ENCODE peak calls at places on chromosomes 12 and 14, in four cellular contexts. One of them, this sample, is unnamed.

GRCh38 chr14:31858868-31859267 is 218.2 kb upstream of the ARHGAP5 start:
- DNase-seq in progenitor cell of endocrine pancreas: no peak
- DNase-seq in psoas muscle: no peak
- DNase-seq in GM10248: no peak
- DNase-seq in this sample: no peak

GRCh38 chr14:77141592-77142288 is at the start of gene ZDHHC22:
- DNase-seq in progenitor cell of endocrine pancreas: no peak
- DNase-seq in psoas muscle: no peak
- DNase-seq in GM10248: no peak
- DNase-seq in this sample: no peak

GRCh38 chr12:50825372-50825838 is 17.3 kb upstream of the TMPRSS12 start:
- DNase-seq in progenitor cell of endocrine pancreas: no peak
- DNase-seq in psoas muscle: no peak
- DNase-seq in GM10248: peak; percentile 49
- DNase-seq in this sample: peak; percentile 64

GRCh38 chr14:104956290-104956890 is 21.8 kb downstream of the AHNAK2 start:
- DNase-seq in progenitor cell of endocrine pancreas: no peak
- DNase-seq in psoas muscle: no peak
- DNase-seq in GM10248: no peak
- DNase-seq in this sample: no peak

GRCh38 chr12:46788247-46788887 is 37.4 kb downstream of the SLC38A4 start:
- DNase-seq in progenitor cell of endocrine pancreas: no peak
- DNase-seq in psoas muscle: no peak
- DNase-seq in GM10248: no peak
- DNase-seq in this sample: peak; percentile 12

GRCh38 chr12:88793091-88793490 is 212.8 kb upstream of the KITLG start:
- DNase-seq in progenitor cell of endocrine pancreas: no peak
- DNase-seq in psoas muscle: no peak
- DNase-seq in GM10248: no peak
- DNase-seq in this sample: peak; percentile 39

GRCh38 chr14:95465936-95466335 is 50.5 kb downstream of the SYNE3 start:
- DNase-seq in progenitor cell of endocrine pancreas: no peak
- DNase-seq in psoas muscle: no peak
- DNase-seq in GM10248: no peak
- DNase-seq in this sample: no peak

GRCh38 chr12:64269161-64269560 is 47.1 kb upstream of the KICS2 start:
- DNase-seq in progenitor cell of endocrine pancreas: no peak
- DNase-seq in psoas muscle: no peak
- DNase-seq in GM10248: no peak
- DNase-seq in this sample: no peak

GRCh38 chr14:23227566-23227965 is 10.2 kb upstream of the RNF212B start:
- DNase-seq in progenitor cell of endocrine pancreas: no peak
- DNase-seq in psoas muscle: no peak
- DNase-seq in GM10248: no peak
- DNase-seq in this sample: no peak

GRCh38 chr14:77988966-77989365 is 181.2 kb upstream of the NRXN3 start:
- DNase-seq in progenitor cell of endocrine pancreas: no peak
- DNase-seq in psoas muscle: peak; percentile 58
- DNase-seq in GM10248: no peak
- DNase-seq in this sample: peak; percentile 72

GRCh38 chr12:10607885-10608458 is 5.4 kb downstream of the MAGOHB start:
- DNase-seq in progenitor cell of endocrine pancreas: no peak
- DNase-seq in psoas muscle: no peak
- DNase-seq in GM10248: no peak
- DNase-seq in this sample: peak; percentile 13

GRCh38 chr12:1502441-1502785 is 92.0 kb downstream of the FBXL14 start:
- DNase-seq in progenitor cell of endocrine pancreas: no peak
- DNase-seq in psoas muscle: no peak
- DNase-seq in GM10248: no peak
- DNase-seq in this sample: no peak

GRCh38 chr12:7994731-7995205 is 37.7 kb upstream of the FOXJ2 start:
- DNase-seq in progenitor cell of endocrine pancreas: no peak
- DNase-seq in psoas muscle: no peak
- DNase-seq in GM10248: no peak
- DNase-seq in this sample: peak; percentile 96

GRCh38 chr12:6824962-6825381 is 3.2 kb upstream of the P3H3 start:
- DNase-seq in progenitor cell of endocrine pancreas: no peak
- DNase-seq in psoas muscle: no peak
- DNase-seq in GM10248: no peak
- DNase-seq in this sample: no peak

GRCh38 chr12:94644622-94645021 is 5.7 kb downstream of the TMCC3 start:
- DNase-seq in progenitor cell of endocrine pancreas: no peak
- DNase-seq in psoas muscle: peak; percentile 57
- DNase-seq in GM10248: peak; percentile 26
- DNase-seq in this sample: no peak

GRCh38 chr12:25433581-25434325 is 119.3 kb downstream of the LMNTD1 start:
- DNase-seq in progenitor cell of endocrine pancreas: no peak
- DNase-seq in psoas muscle: no peak
- DNase-seq in GM10248: no peak
- DNase-seq in this sample: no peak

GRCh38 chr12:55847033-55847432 is 4.3 kb upstream of the MMP19 start:
- DNase-seq in progenitor cell of endocrine pancreas: no peak
- DNase-seq in psoas muscle: no peak
- DNase-seq in GM10248: no peak
- DNase-seq in this sample: peak; percentile 67

GRCh38 chr14:100320157-100320856 is 2.8 kb upstream of the SLC25A47 start:
- DNase-seq in progenitor cell of endocrine pancreas: no peak
- DNase-seq in psoas muscle: no peak
- DNase-seq in GM10248: no peak
- DNase-seq in this sample: no peak

GRCh38 chr12:12720052-12720451 is 2.9 kb downstream of the CDKN1B start:
- DNase-seq in progenitor cell of endocrine pancreas: no peak
- DNase-seq in psoas muscle: no peak
- DNase-seq in GM10248: no peak
- DNase-seq in this sample: no peak

GRCh38 chr12:82326905-82327503 is 31.2 kb downstream of the CCDC59 start:
- DNase-seq in progenitor cell of endocrine pancreas: no peak
- DNase-seq in psoas muscle: no peak
- DNase-seq in GM10248: peak; percentile 3
- DNase-seq in this sample: peak; percentile 10

GRCh38 chr12:48978741-48979601 is 849 bp downstream of the WNT1 start:
- DNase-seq in progenitor cell of endocrine pancreas: no peak
- DNase-seq in psoas muscle: no peak
- DNase-seq in GM10248: no peak
- DNase-seq in this sample: no peak

GRCh38 chr14:72616294-72616693 is 277.6 kb downstream of the DPF3 start:
- DNase-seq in progenitor cell of endocrine pancreas: no peak
- DNase-seq in psoas muscle: no peak
- DNase-seq in GM10248: no peak
- DNase-seq in this sample: no peak

GRCh38 chr14:21440857-21441256 is 15.1 kb downstream of the CHD8 start:
- DNase-seq in progenitor cell of endocrine pancreas: no peak
- DNase-seq in psoas muscle: no peak
- DNase-seq in GM10248: no peak
- DNase-seq in this sample: no peak

GRCh38 chr14:24883571-24883970 is 166.4 kb downstream of the STXBP6 start:
- DNase-seq in progenitor cell of endocrine pancreas: no peak
- DNase-seq in psoas muscle: no peak
- DNase-seq in GM10248: no peak
- DNase-seq in this sample: no peak

GRCh38 chr14:73778736-73779135 is 64.6 kb upstream of the PNMA1 start:
- DNase-seq in progenitor cell of endocrine pancreas: no peak
- DNase-seq in psoas muscle: no peak
- DNase-seq in GM10248: no peak
- DNase-seq in this sample: no peak

GRCh38 chr12:120457133-120457532 is 10.9 kb downstream of the GATC start:
- DNase-seq in progenitor cell of endocrine pancreas: no peak
- DNase-seq in psoas muscle: no peak
- DNase-seq in GM10248: no peak
- DNase-seq in this sample: no peak

GRCh38 chr14:78805586-78805985 is 635.4 kb downstream of the NRXN3 start:
- DNase-seq in progenitor cell of endocrine pancreas: no peak
- DNase-seq in psoas muscle: no peak
- DNase-seq in GM10248: no peak
- DNase-seq in this sample: no peak

GRCh38 chr12:47164730-47165439 is 85.1 kb upstream of the AMIGO2 start:
- DNase-seq in progenitor cell of endocrine pancreas: no peak
- DNase-seq in psoas muscle: no peak
- DNase-seq in GM10248: no peak
- DNase-seq in this sample: peak; percentile 43

GRCh38 chr14:93054006-93054405 is 61.7 kb downstream of the ITPK1 start:
- DNase-seq in progenitor cell of endocrine pancreas: no peak
- DNase-seq in psoas muscle: no peak
- DNase-seq in GM10248: no peak
- DNase-seq in this sample: no peak

GRCh38 chr14:89415139-89415538 is 1.9 kb downstream of the FOXN3 start:
- DNase-seq in progenitor cell of endocrine pancreas: no peak
- DNase-seq in psoas muscle: no peak
- DNase-seq in GM10248: no peak
- DNase-seq in this sample: peak; percentile 40

GRCh38 chr12:13181375-13182070 is 15.0 kb upstream of the EMP1 start:
- DNase-seq in progenitor cell of endocrine pancreas: no peak
- DNase-seq in psoas muscle: no peak
- DNase-seq in GM10248: no peak
- DNase-seq in this sample: no peak

DNA sequence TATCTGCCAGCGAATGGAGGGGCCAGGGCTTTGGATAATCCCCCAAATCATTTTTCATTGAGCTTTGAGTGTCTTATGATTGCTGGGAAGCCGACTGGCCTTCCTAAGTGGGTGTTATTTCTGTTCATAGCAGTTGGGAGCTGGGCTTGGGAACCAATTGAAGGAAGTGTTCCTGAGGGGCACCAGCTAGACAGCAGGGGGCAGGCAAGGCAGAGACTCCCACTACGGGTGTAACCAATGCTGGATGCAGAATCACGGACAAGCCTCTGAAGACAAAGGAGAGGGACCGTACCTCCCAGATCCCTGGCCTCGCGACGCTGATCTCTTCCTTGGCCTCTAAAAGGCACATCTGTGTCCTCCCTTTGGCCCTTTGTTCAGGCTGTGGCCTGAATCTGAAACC is 149.0 kb upstream of the PRMT8 start:
- DNase-seq in progenitor cell of endocrine pancreas: peak; percentile 61
- DNase-seq in psoas muscle: no peak
- DNase-seq in GM10248: no peak
- DNase-seq in this sample: peak; percentile 20
- TF ChIP-seq CTCF in progenitor cell of endocrine pancreas: peak; percentile 86
- TF ChIP-seq CTCF in psoas muscle: peak; percentile 47
- TF ChIP-seq CTCF in GM10248: no peak
- TF ChIP-seq CTCF in this sample: peak; percentile 53

DNA sequence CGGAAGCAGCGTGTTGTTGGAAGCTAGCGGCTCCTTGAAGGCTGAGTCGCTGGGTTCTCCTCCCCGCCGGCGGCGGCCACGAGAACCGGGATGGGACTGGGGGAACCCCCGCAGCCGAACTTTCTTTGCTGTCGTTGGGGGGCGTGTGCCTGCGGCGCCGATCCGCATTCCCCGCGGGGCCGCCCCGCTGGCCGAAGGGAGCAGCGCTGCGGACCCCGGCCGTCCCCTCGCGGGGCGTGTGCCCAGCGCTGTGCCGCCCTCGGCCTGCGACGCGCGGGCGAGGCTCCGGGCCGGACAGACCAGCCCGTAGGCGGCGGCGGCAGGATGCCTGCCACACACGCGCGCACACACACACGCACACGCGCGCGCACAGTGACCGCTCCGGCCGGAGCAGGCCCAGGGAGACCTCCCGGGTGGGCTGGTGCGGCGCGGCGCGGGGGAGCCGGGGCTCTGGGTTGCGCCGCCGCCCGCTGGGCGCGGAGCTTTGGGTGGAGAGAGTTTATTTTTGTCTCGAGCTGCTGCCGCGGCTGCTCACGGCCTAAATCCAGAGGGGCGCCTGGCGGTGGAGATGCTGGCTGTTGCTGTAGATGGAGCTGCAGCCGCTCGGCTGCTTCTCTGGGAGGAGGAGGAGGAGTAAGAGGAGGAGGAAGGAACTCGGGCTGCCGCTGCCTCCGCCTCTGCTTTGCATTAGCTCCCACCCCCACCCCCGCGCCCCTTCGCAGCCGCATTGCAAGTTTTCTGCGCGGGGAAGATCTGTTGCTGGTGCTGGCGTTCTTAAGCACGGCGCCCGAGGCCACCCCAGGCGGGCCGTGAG is at the start of gene SAMD4A:
- DNase-seq in progenitor cell of endocrine pancreas: peak; percentile 45
- DNase-seq in psoas muscle: peak; percentile 92
- DNase-seq in GM10248: peak; percentile 76
- DNase-seq in this sample: peak; percentile 82
- TF ChIP-seq CTCF in progenitor cell of endocrine pancreas: peak; percentile 35
- TF ChIP-seq CTCF in psoas muscle: peak; percentile 36
- TF ChIP-seq CTCF in GM10248: peak; percentile 32
- TF ChIP-seq CTCF in this sample: peak; percentile 35

GRCh38 chr14:68890173-68890931 is 88.8 kb downstream of the ACTN1 start:
- DNase-seq in progenitor cell of endocrine pancreas: no peak
- DNase-seq in psoas muscle: peak; percentile 32
- DNase-seq in GM10248: no peak
- DNase-seq in this sample: no peak
- TF ChIP-seq CTCF in progenitor cell of endocrine pancreas: no peak
- TF ChIP-seq CTCF in psoas muscle: no peak
- TF ChIP-seq CTCF in GM10248: no peak
- TF ChIP-seq CTCF in this sample: no peak

DNA sequence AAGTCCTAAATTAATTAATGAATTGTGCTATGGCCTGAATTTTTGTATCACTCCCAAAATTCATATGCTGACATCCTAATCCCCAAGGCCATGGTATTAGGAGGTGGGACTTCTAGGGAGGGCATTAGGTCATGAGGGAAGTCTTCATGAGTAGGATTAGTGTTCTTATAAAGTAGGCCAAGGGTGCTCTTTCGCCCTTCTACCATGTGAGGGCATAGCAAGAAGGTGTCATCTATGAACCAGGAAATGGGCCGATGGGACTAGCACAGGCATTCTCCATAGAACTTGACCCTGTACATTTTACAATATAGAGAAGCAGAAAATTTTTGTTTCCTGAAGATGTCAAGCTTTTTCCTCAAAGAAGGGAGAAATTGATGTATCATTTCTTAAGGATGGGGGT is 12.5 kb downstream of the SYT10 start:
- DNase-seq in progenitor cell of endocrine pancreas: no peak
- DNase-seq in psoas muscle: no peak
- DNase-seq in GM10248: no peak
- DNase-seq in this sample: no peak
- TF ChIP-seq CTCF in progenitor cell of endocrine pancreas: peak; percentile 51
- TF ChIP-seq CTCF in psoas muscle: no peak
- TF ChIP-seq CTCF in GM10248: no peak
- TF ChIP-seq CTCF in this sample: no peak

DNA sequence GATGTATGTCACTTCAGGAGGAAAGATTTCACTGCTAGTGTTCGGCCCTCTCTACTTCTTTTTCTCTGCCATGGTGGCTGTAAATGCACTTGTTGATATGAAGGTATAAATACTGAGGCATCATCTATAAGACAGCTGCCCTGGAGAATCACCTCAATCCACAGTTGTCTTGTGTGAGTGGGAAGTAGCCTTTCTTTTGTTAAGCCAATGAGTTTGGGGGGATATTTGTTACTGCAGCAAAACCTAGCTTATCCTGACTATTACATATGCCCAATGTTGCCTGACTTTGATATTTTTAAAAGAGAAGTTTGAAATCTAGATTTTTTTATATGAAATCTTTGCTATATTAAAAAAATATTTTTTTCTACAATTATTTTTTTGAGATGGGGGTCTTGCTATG is 3.3 kb upstream of the JDP2 start:
- DNase-seq in progenitor cell of endocrine pancreas: no peak
- DNase-seq in psoas muscle: no peak
- DNase-seq in GM10248: no peak
- DNase-seq in this sample: no peak
- TF ChIP-seq CTCF in progenitor cell of endocrine pancreas: no peak
- TF ChIP-seq CTCF in psoas muscle: no peak
- TF ChIP-seq CTCF in GM10248: no peak
- TF ChIP-seq CTCF in this sample: no peak

This sample was measured in HFFc6.